ENCODE peak calls at places on chromosomes 3 and 15, in seven cellular contexts. J, G, H, Q, F, W and P are unnamed samples.

GRCh38 chr3:54783611-54784010 is 144.2 kb downstream of the LRTM1 start:
- DNase-seq in J (no peak), G (no peak), H (peak), Q (no peak), F (no peak), W (no peak), P (no peak)

GRCh38 chr15:25175033-25175788 is 220.4 kb downstream of the SNRPN start:
- DNase-seq in J (peak), G (peak), H (no peak), Q (peak), F (no peak), W (no peak), P (no peak)

GRCh38 chr3:141926929-141927328 is 50.5 kb downstream of the ATP1B3 start:
- DNase-seq in J (no peak), G (no peak), H (no peak), Q (no peak), F (no peak), W (peak), P (no peak)

GRCh38 chr15:54884312-54884711 is 312.4 kb downstream of the RSL24D1 start:
- DNase-seq in J (no peak), G (no peak), H (no peak), Q (no peak), F (no peak), W (no peak), P (no peak)

GRCh38 chr3:23383875-23384274 is 180.7 kb downstream of the UBE2E2 start:
- DNase-seq in J (no peak), G (no peak), H (no peak), Q (no peak), F (no peak), W (no peak), P (no peak)

GRCh38 chr3:45547202-45547701 is 47.3 kb upstream of the LIMD1 start:
- DNase-seq in J (no peak), G (no peak), H (no peak), Q (no peak), F (no peak), W (no peak), P (no peak)

GRCh38 chr3:11560746-11561145 is 83.0 kb downstream of the VGLL4 start:
- DNase-seq in J (no peak), G (no peak), H (peak), Q (no peak), F (no peak), W (no peak), P (no peak)

GRCh38 chr3:32340039-32340438 is 51.6 kb upstream of the CMTM7 start:
- DNase-seq in J (no peak), G (peak), H (peak), Q (no peak), F (peak), W (peak), P (no peak)

GRCh38 chr3:159740054-159740453 is 248.6 kb upstream of the IL12A start:
- DNase-seq in J (no peak), G (no peak), H (peak), Q (no peak), F (no peak), W (no peak), P (no peak)

GRCh38 chr3:10244004-10244403 is 4.3 kb upstream of the TATDN2 start:
- DNase-seq in J (no peak), G (no peak), H (no peak), Q (no peak), F (no peak), W (no peak), P (no peak)

GRCh38 chr3:32154180-32154579 is 47.8 kb downstream of the GPD1L start:
- DNase-seq in J (no peak), G (no peak), H (no peak), Q (no peak), F (no peak), W (no peak), P (no peak)

GRCh38 chr3:105608623-105609022 is 241.9 kb downstream of the ALCAM start:
- DNase-seq in J (no peak), G (no peak), H (no peak), Q (no peak), F (no peak), W (no peak), P (no peak)

GRCh38 chr3:12809435-12809834 is 13.0 kb downstream of the CAND2 start:
- DNase-seq in J (no peak), G (no peak), H (no peak), Q (no peak), F (no peak), W (no peak), P (no peak)
- H3K27ac ChIP-seq in J (peak), G (peak), H (no peak), Q (peak), F (no peak), W (no peak), P (no peak)

GRCh38 chr15:40307421-40308165 is at the start of gene PLCB2:
- DNase-seq in J (peak), G (no peak), H (no peak), Q (peak), F (no peak), W (peak), P (no peak)
- TF ChIP-seq CTCF in J (no peak), G (no peak), H (no peak), Q (peak), F (no peak), W (no peak), P (peak)

DNA sequence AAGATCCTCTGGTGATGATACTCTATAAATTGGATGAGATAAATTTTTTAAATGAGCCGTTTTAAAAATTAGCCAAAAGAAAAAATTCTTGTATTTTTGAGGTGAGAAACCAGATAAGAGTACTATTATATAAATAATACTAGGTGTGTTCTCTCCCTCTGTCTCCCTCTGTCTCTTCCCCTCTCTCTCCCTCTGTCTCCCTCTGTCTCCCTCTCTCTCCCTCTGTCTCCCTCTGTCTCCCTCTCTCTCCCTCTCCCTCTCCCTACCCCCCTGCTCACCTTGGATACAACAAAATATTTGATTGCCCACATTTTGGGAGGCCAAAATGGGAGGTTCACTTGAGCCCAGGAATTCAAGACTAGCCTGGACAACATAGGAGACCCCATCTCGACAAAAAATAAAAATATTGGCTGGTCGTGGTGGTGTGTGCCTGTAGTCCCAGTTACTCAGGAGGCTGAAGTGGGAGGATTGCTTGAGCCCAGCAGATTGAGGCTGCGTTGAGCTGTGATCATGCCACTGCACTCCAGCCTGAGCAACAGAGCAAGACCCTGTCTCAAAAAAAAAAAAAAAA is 168.5 kb downstream of the TCF12 start:
- DNase-seq in J (no peak), G (no peak), H (no peak), Q (no peak), F (no peak), W (no peak), P (no peak)
- H3K4me3 ChIP-seq in J (no peak), G (no peak), H (no peak), Q (no peak), F (no peak), W (no peak), P (no peak)

DNA sequence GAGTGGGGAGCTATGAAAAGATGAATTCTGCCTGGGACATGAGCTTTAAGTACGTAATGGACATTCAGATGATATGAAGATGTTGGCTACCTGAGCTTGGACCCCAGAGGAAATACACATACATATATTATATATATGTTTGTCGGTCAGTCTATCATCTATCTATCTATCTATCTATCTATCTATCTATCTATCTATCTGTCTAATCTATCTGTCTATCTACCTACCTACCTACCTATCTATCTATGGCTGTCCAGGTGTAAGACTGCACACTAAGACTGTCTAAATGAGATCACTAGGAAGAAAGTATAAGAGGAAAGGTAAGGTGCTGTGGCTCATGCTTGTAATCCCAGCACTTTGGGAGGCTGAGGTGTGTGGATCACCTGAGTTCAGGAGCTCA is 18.2 kb upstream of the CELF6 start:
- DNase-seq in J (no peak), G (no peak), H (no peak), Q (no peak), F (no peak), W (no peak), P (no peak)
- H3K27ac ChIP-seq in J (no peak), G (no peak), H (no peak), Q (peak), F (no peak), W (no peak), P (no peak)

GRCh38 chr15:59791079-59791478 is 102.0 kb upstream of the BNIP2 start:
- DNase-seq in J (no peak), G (no peak), H (no peak), Q (no peak), F (no peak), W (no peak), P (no peak)

GRCh38 chr15:59792359-59792758 is 103.2 kb upstream of the BNIP2 start:
- DNase-seq in J (no peak), G (no peak), H (no peak), Q (no peak), F (no peak), W (no peak), P (no peak)

GRCh38 chr15:59791646-59792208 is 102.6 kb upstream of the BNIP2 start:
- DNase-seq in J (no peak), G (no peak), H (no peak), Q (no peak), F (no peak), W (no peak), P (no peak)

GRCh38 chr15:59797756-59798604 is 108.9 kb upstream of the BNIP2 start:
- DNase-seq in J (no peak), G (no peak), H (no peak), Q (no peak), F (no peak), W (no peak), P (no peak)

GRCh38 chr15:59794229-59794886 is 105.2 kb upstream of the BNIP2 start:
- DNase-seq in J (no peak), G (no peak), H (no peak), Q (no peak), F (no peak), W (no peak), P (no peak)
- TF ChIP-seq CTCF in J (no peak), G (no peak), H (no peak), Q (no peak), F (no peak), W (no peak), P (no peak)